ENCODE peak calls at places on chromosome 19, in ten cellular contexts. C is ascending aorta, Z is OCI-LY7, O is NCI-H446, H is WERI-Rb-1, A is psoas muscle, J is mesenchymal stem cell, U is amygdala, K is midbrain, D is skeletal muscle cell. P is an unnamed sample.

GRCh38 chr19:48480476-48481190 is 11.5 kb downstream of the CYTH2 start:
- DNase-seq in Z (no peak), A (peak; percentile 71), H (no peak), D (no peak), C (no peak), U (no peak), K (peak; percentile 71), O (no peak), J (no peak), P (no peak)

GRCh38 chr19:47324502-47324901 is 7.5 kb upstream of the C5AR2 start:
- DNase-seq in K (peak; percentile 14), H (no peak), J (no peak), C (no peak), O (no peak), Z (no peak), U (no peak), D (no peak), A (no peak), P (no peak)

GRCh38 chr19:45613926-45614725 is 12.1 kb upstream of the GPR4 start:
- DNase-seq in O (no peak), K (no peak), J (peak; percentile 96), U (no peak), Z (no peak), D (peak; percentile 75), A (no peak), C (no peak), H (no peak), P (peak; percentile 87)

GRCh38 chr19:49129238-49129583 is 9.9 kb downstream of the PPFIA3 start:
- DNase-seq in K (no peak), U (no peak), J (no peak), H (no peak), C (no peak), A (no peak), Z (no peak), O (no peak), D (no peak), P (no peak)

GRCh38 chr19:35357867-35358573 is at the start of gene FFAR3:
- DNase-seq in O (no peak), Z (no peak), U (no peak), H (no peak), C (peak; percentile 42), J (peak; percentile 15), A (peak; percentile 66), K (peak; percentile 42), D (no peak), P (no peak)

GRCh38 chr19:34254552-34255432 is at the start of gene GARRE1:
- DNase-seq in O (no peak), H (peak; percentile 41), U (no peak), A (peak; percentile 71), Z (peak; percentile 58), D (no peak), C (no peak), J (no peak), K (peak; percentile 61), P (peak; percentile 90)

GRCh38 chr19:12112701-12113100 is 27.4 kb downstream of the ZNF20 start:
- DNase-seq in J (no peak), O (no peak), C (no peak), D (no peak), Z (no peak), A (no peak), K (no peak), H (no peak), U (no peak), P (no peak)

GRCh38 chr19:50003810-50004419 is 21.3 kb downstream of the VRK3 start:
- DNase-seq in Z (no peak), U (no peak), K (no peak), O (peak; percentile 40), A (peak; percentile 73), J (peak; percentile 95), D (peak; percentile 74), H (no peak), C (peak; percentile 46), P (peak; percentile 97)

GRCh38 chr19:16366433-16367268 is 42.0 kb downstream of the KLF2 start:
- DNase-seq in K (peak; percentile 40), A (peak; percentile 65), U (no peak), H (no peak), D (no peak), Z (peak; percentile 74), C (no peak), O (no peak), J (no peak), P (no peak)

GRCh38 chr19:743168-743687 is 7.7 kb upstream of the MISP start:
- DNase-seq in J (no peak), A (no peak), Z (no peak), K (no peak), C (no peak), D (no peak), U (no peak), O (no peak), H (no peak), P (no peak)

GRCh38 chr19:4622695-4623421 is 16.5 kb upstream of the TNFAIP8L1 start:
- DNase-seq in O (no peak), K (no peak), U (no peak), Z (no peak), D (no peak), A (no peak), J (no peak), C (no peak), H (peak; percentile 59), P (no peak)

GRCh38 chr19:8458380-8458779 is 13.6 kb downstream of the HNRNPM start:
- DNase-seq in K (no peak), D (no peak), H (no peak), A (no peak), J (peak; percentile 37), Z (no peak), O (no peak), C (no peak), U (no peak), P (no peak)

GRCh38 chr19:45528744-45529453 is 21.6 kb downstream of the VASP start:
- DNase-seq in O (no peak), J (no peak), A (peak; percentile 58), U (peak; percentile 44), K (peak; percentile 25), D (no peak), H (no peak), C (no peak), Z (no peak), P (no peak)

GRCh38 chr19:49217382-49217781 is 59.8 kb downstream of the TRPM4 start:
- DNase-seq in H (no peak), A (peak; percentile 78), K (no peak), J (peak; percentile 22), O (no peak), Z (no peak), U (no peak), D (no peak), C (no peak), P (no peak)

GRCh38 chr19:18233224-18233825 is 7.1 kb upstream of the PDE4C start:
- DNase-seq in K (no peak), H (peak; percentile 57), O (no peak), J (peak; percentile 63), U (no peak), C (no peak), A (peak; percentile 66), D (no peak), Z (peak; percentile 37), P (no peak)

GRCh38 chr19:7516878-7517277 is 975 bp downstream of the ZNF358 start:
- DNase-seq in A (no peak), K (no peak), H (no peak), Z (no peak), D (no peak), J (no peak), C (no peak), O (no peak), U (no peak), P (no peak)

GRCh38 chr19:58021541-58022282 is 12.1 kb upstream of the ZSCAN1 start:
- DNase-seq in O (no peak), K (peak; percentile 73), D (no peak), A (no peak), C (no peak), U (no peak), H (peak; percentile 84), J (peak; percentile 23), Z (no peak), P (no peak)

GRCh38 chr19:5048727-5049553 is 80.0 kb downstream of the KDM4B start:
- DNase-seq in J (peak; percentile 82), D (no peak), C (peak; percentile 35), H (no peak), U (no peak), A (no peak), K (no peak), O (peak; percentile 84), Z (no peak), P (peak; percentile 96)

P was measured in H54.